ENCODE peak calls at places on chromosomes 11 and 22, in four cellular contexts. One of them, this sample, is unnamed. For H3K4me1, the result is how much of the 10 kb centered on the place peaks cover.

GRCh38 chr22:46108564-46109473 is 41.5 kb upstream of the PPARA start:
- DNase-seq in left lung: no peak
- DNase-seq in endothelial cell of umbilical vein: peak
- DNase-seq in tibial artery: peak
- DNase-seq in this sample: no peak

GRCh38 chr11:11987503-11988022 is 20.9 kb downstream of the DKK3 start:
- DNase-seq in left lung: no peak
- DNase-seq in tibial artery: no peak
- DNase-seq in endothelial cell of umbilical vein: peak
- DNase-seq in this sample: no peak

GRCh38 chr11:20161230-20161918 is 1.1 kb upstream of the DBX1 start:
- DNase-seq in left lung: no peak
- DNase-seq in endothelial cell of umbilical vein: no peak
- DNase-seq in tibial artery: no peak
- DNase-seq in this sample: no peak

GRCh38 chr22:27875951-27876350 is 43.1 kb downstream of the PITPNB start:
- DNase-seq in endothelial cell of umbilical vein: no peak
- DNase-seq in tibial artery: no peak
- DNase-seq in left lung: no peak
- DNase-seq in this sample: no peak

GRCh38 chr11:10526974-10527918 is 13.7 kb downstream of the RNF141 start:
- DNase-seq in tibial artery: no peak
- DNase-seq in left lung: no peak
- DNase-seq in endothelial cell of umbilical vein: peak
- DNase-seq in this sample: no peak

GRCh38 chr11:95145430-95146063 is 55.9 kb downstream of the ENDOD1 start:
- DNase-seq in tibial artery: no peak
- DNase-seq in endothelial cell of umbilical vein: no peak
- DNase-seq in left lung: no peak
- DNase-seq in this sample: no peak

GRCh38 chr11:133082851-133083488 is 449.3 kb downstream of the OPCML start:
- DNase-seq in tibial artery: no peak
- DNase-seq in left lung: peak
- DNase-seq in endothelial cell of umbilical vein: peak
- DNase-seq in this sample: no peak

GRCh38 chr22:21766933-21767462 is 31.4 kb upstream of the YPEL1 start:
- DNase-seq in tibial artery: no peak
- DNase-seq in left lung: no peak
- DNase-seq in endothelial cell of umbilical vein: no peak
- DNase-seq in this sample: no peak

GRCh38 chr11:109708184-109708583 is 286.2 kb downstream of the C11orf87 start:
- DNase-seq in tibial artery: no peak
- DNase-seq in left lung: no peak
- DNase-seq in endothelial cell of umbilical vein: no peak
- DNase-seq in this sample: no peak

GRCh38 chr11:1479006-1479677 is 7.4 kb downstream of the MOB2 start:
- DNase-seq in endothelial cell of umbilical vein: no peak
- DNase-seq in left lung: no peak
- DNase-seq in tibial artery: peak
- DNase-seq in this sample: no peak

GRCh38 chr11:66857234-66857926 is 516 bp downstream of the LRFN4 start:
- DNase-seq in tibial artery: no peak
- DNase-seq in endothelial cell of umbilical vein: no peak
- DNase-seq in left lung: peak
- DNase-seq in this sample: no peak

GRCh38 chr11:134616048-134616447 is 204.0 kb upstream of the B3GAT1 start:
- DNase-seq in tibial artery: no peak
- DNase-seq in left lung: no peak
- DNase-seq in endothelial cell of umbilical vein: no peak
- DNase-seq in this sample: no peak

GRCh38 chr11:69485337-69486041 is 4.0 kb downstream of the LINC01488 start:
- DNase-seq in tibial artery: no peak
- DNase-seq in endothelial cell of umbilical vein: no peak
- DNase-seq in left lung: no peak
- DNase-seq in this sample: no peak

GRCh38 chr11:118436639-118437045 is 350 bp downstream of the KMT2A start:
- DNase-seq in tibial artery: peak
- DNase-seq in endothelial cell of umbilical vein: no peak
- DNase-seq in left lung: peak
- DNase-seq in this sample: peak

GRCh38 chr22:23063539-23064380 is 6.6 kb upstream of the GNAZ start:
- DNase-seq in endothelial cell of umbilical vein: no peak
- DNase-seq in left lung: peak
- DNase-seq in tibial artery: peak
- DNase-seq in this sample: no peak

GRCh38 chr11:114257621-114258558 is 38.3 kb upstream of the NNMT start:
- DNase-seq in left lung: no peak
- DNase-seq in endothelial cell of umbilical vein: peak
- DNase-seq in tibial artery: peak
- DNase-seq in this sample: peak

GRCh38 chr11:70343631-70344030 is 54.7 kb upstream of the CTTN start:
- DNase-seq in tibial artery: no peak
- DNase-seq in endothelial cell of umbilical vein: no peak
- DNase-seq in left lung: no peak
- DNase-seq in this sample: no peak

GRCh38 chr11:104043678-104044239 is 7.3 kb downstream of the DDI1 start:
- DNase-seq in tibial artery: no peak
- DNase-seq in endothelial cell of umbilical vein: no peak
- DNase-seq in left lung: no peak
- DNase-seq in this sample: no peak

GRCh38 chr11:108929241-108929640 is 264.4 kb downstream of the DDX10 start:
- DNase-seq in left lung: no peak
- DNase-seq in tibial artery: no peak
- DNase-seq in endothelial cell of umbilical vein: peak
- DNase-seq in this sample: no peak

GRCh38 chr22:26199665-26200064 is 30.4 kb downstream of the SEZ6L start:
- DNase-seq in left lung: no peak
- DNase-seq in tibial artery: no peak
- DNase-seq in endothelial cell of umbilical vein: no peak
- DNase-seq in this sample: no peak

GRCh38 chr11:120001161-120002135 is 136.5 kb downstream of the TRIM29 start:
- DNase-seq in endothelial cell of umbilical vein: no peak
- DNase-seq in tibial artery: no peak
- DNase-seq in left lung: no peak
- DNase-seq in this sample: no peak

GRCh38 chr11:125413226-125413625 is 82.8 kb downstream of the FEZ1 start:
- DNase-seq in endothelial cell of umbilical vein: no peak
- DNase-seq in left lung: no peak
- DNase-seq in tibial artery: peak
- DNase-seq in this sample: no peak

GRCh38 chr22:21457023-21457787 is 10.0 kb upstream of the TMEM191C start:
- DNase-seq in left lung: no peak
- DNase-seq in tibial artery: peak
- DNase-seq in endothelial cell of umbilical vein: no peak
- DNase-seq in this sample: no peak

GRCh38 chr11:69697861-69698260 is 6.0 kb downstream of the FGF19 start:
- DNase-seq in endothelial cell of umbilical vein: no peak
- DNase-seq in tibial artery: peak
- DNase-seq in left lung: no peak
- DNase-seq in this sample: no peak

GRCh38 chr22:45823331-45823730 is 151.7 kb downstream of the ATXN10 start:
- DNase-seq in tibial artery: no peak
- DNase-seq in left lung: no peak
- DNase-seq in endothelial cell of umbilical vein: peak
- DNase-seq in this sample: no peak

GRCh38 chr11:95715777-95716241 is 73.8 kb downstream of the FAM76B start:
- DNase-seq in tibial artery: no peak
- DNase-seq in left lung: no peak
- DNase-seq in endothelial cell of umbilical vein: peak
- DNase-seq in this sample: no peak

GRCh38 chr11:120929664-120930154 is 94.2 kb upstream of the TBCEL start:
- DNase-seq in tibial artery: no peak
- DNase-seq in left lung: no peak
- DNase-seq in endothelial cell of umbilical vein: peak
- DNase-seq in this sample: no peak

GRCh38 chr11:32391965-32392553 is 43.3 kb downstream of the WT1 start:
- DNase-seq in left lung: no peak
- DNase-seq in tibial artery: no peak
- DNase-seq in endothelial cell of umbilical vein: no peak
- DNase-seq in this sample: no peak

GRCh38 chr11:94958118-94958517 is 15.2 kb downstream of the CWC15 start:
- DNase-seq in endothelial cell of umbilical vein: no peak
- DNase-seq in tibial artery: no peak
- DNase-seq in left lung: no peak
- DNase-seq in this sample: no peak

GRCh38 chr22:45188779-45189178 is 25.1 kb downstream of the NUP50 start:
- DNase-seq in endothelial cell of umbilical vein: no peak
- DNase-seq in tibial artery: no peak
- DNase-seq in left lung: no peak
- DNase-seq in this sample: no peak

GRCh38 chr11:76561245-76561644 is 109.3 kb downstream of the LRRC32 start:
- DNase-seq in left lung: no peak
- DNase-seq in endothelial cell of umbilical vein: no peak
- DNase-seq in tibial artery: no peak
- DNase-seq in this sample: no peak

GRCh38 chr11:19244621-19245020 is 3.9 kb upstream of the E2F8 start:
- DNase-seq in endothelial cell of umbilical vein: no peak
- DNase-seq in tibial artery: no peak
- DNase-seq in left lung: no peak
- DNase-seq in this sample: no peak

GRCh38 chr22:45212992-45213751 is 27.5 kb downstream of the KIAA0930 start:
- DNase-seq in tibial artery: peak
- DNase-seq in endothelial cell of umbilical vein: no peak
- DNase-seq in left lung: no peak
- DNase-seq in this sample: no peak

GRCh38 chr11:62544521-62545436 is 1.8 kb downstream of the AHNAK start:
- DNase-seq in endothelial cell of umbilical vein: peak
- DNase-seq in tibial artery: no peak
- DNase-seq in left lung: peak
- DNase-seq in this sample: no peak

GRCh38 chr11:96310236-96310635 is 32.8 kb downstream of the MAML2 start:
- DNase-seq in tibial artery: no peak
- DNase-seq in endothelial cell of umbilical vein: no peak
- DNase-seq in left lung: no peak
- DNase-seq in this sample: no peak

GRCh38 chr11:96178014-96178745 is 164.8 kb downstream of the MAML2 start:
- DNase-seq in tibial artery: no peak
- DNase-seq in left lung: no peak
- DNase-seq in endothelial cell of umbilical vein: peak
- DNase-seq in this sample: no peak

GRCh38 chr11:49405743-49406142 is 197.3 kb upstream of the FOLH1 start:
- DNase-seq in tibial artery: no peak
- DNase-seq in endothelial cell of umbilical vein: no peak
- DNase-seq in left lung: no peak
- DNase-seq in this sample: no peak

GRCh38 chr22:22761606-22761962 is 117.2 kb downstream of the GGTLC2 start:
- DNase-seq in left lung: no peak
- DNase-seq in endothelial cell of umbilical vein: no peak
- DNase-seq in tibial artery: no peak
- DNase-seq in this sample: no peak

GRCh38 chr22:48185656-48186055 is 1423.2 kb downstream of the TBC1D22A start:
- DNase-seq in tibial artery: no peak
- DNase-seq in endothelial cell of umbilical vein: no peak
- DNase-seq in left lung: no peak
- DNase-seq in this sample: no peak
- H3K4me1 ChIP-seq in tibial artery: under half
- H3K4me1 ChIP-seq in endothelial cell of umbilical vein: under half
- H3K4me1 ChIP-seq in left lung: under half
- H3K4me1 ChIP-seq in this sample: under half

GRCh38 chr11:46665356-46665755 is 35.1 kb downstream of the ARHGAP1 start:
- DNase-seq in left lung: no peak
- DNase-seq in tibial artery: peak
- DNase-seq in endothelial cell of umbilical vein: no peak
- DNase-seq in this sample: no peak
- H3K27ac ChIP-seq in left lung: no peak
- H3K27ac ChIP-seq in tibial artery: peak
- H3K27ac ChIP-seq in endothelial cell of umbilical vein: no peak
- H3K27ac ChIP-seq in this sample: peak

GRCh38 chr22:49966716-49967332 is 6.3 kb downstream of the PIM3 start:
- DNase-seq in left lung: peak
- DNase-seq in tibial artery: peak
- DNase-seq in endothelial cell of umbilical vein: peak
- DNase-seq in this sample: peak

GRCh38 chr22:49968831-49969661 is 8.5 kb downstream of the PIM3 start:
- DNase-seq in tibial artery: peak
- DNase-seq in left lung: peak
- DNase-seq in endothelial cell of umbilical vein: no peak
- DNase-seq in this sample: no peak

GRCh38 chr22:49968313-49968830 is 7.8 kb downstream of the PIM3 start:
- DNase-seq in tibial artery: peak
- DNase-seq in endothelial cell of umbilical vein: no peak
- DNase-seq in left lung: no peak
- DNase-seq in this sample: no peak

GRCh38 chr22:49966041-49966715 is 5.6 kb downstream of the PIM3 start:
- DNase-seq in left lung: peak
- DNase-seq in endothelial cell of umbilical vein: no peak
- DNase-seq in tibial artery: no peak
- DNase-seq in this sample: no peak

GRCh38 chr22:49967333-49968241 is 7.0 kb downstream of the PIM3 start:
- DNase-seq in tibial artery: peak
- DNase-seq in left lung: peak
- DNase-seq in endothelial cell of umbilical vein: no peak
- DNase-seq in this sample: peak
- H3K4me1 ChIP-seq in tibial artery: under half
- H3K4me1 ChIP-seq in left lung: under half
- H3K4me1 ChIP-seq in endothelial cell of umbilical vein: under half
- H3K4me1 ChIP-seq in this sample: half or more

GRCh38 chr22:44033689-44034088 is 9.6 kb downstream of the PARVB start:
- DNase-seq in endothelial cell of umbilical vein: no peak
- DNase-seq in left lung: no peak
- DNase-seq in tibial artery: no peak
- DNase-seq in this sample: no peak

GRCh38 chr22:44031111-44031963 is 7.2 kb downstream of the PARVB start:
- DNase-seq in tibial artery: no peak
- DNase-seq in left lung: no peak
- DNase-seq in endothelial cell of umbilical vein: peak
- DNase-seq in this sample: no peak

GRCh38 chr22:44030702-44031082 is 6.6 kb downstream of the PARVB start:
- DNase-seq in endothelial cell of umbilical vein: no peak
- DNase-seq in tibial artery: no peak
- DNase-seq in left lung: no peak
- DNase-seq in this sample: no peak

GRCh38 chr22:44032126-44032730 is 8.1 kb downstream of the PARVB start:
- DNase-seq in tibial artery: no peak
- DNase-seq in endothelial cell of umbilical vein: no peak
- DNase-seq in left lung: no peak
- DNase-seq in this sample: no peak

DNA sequence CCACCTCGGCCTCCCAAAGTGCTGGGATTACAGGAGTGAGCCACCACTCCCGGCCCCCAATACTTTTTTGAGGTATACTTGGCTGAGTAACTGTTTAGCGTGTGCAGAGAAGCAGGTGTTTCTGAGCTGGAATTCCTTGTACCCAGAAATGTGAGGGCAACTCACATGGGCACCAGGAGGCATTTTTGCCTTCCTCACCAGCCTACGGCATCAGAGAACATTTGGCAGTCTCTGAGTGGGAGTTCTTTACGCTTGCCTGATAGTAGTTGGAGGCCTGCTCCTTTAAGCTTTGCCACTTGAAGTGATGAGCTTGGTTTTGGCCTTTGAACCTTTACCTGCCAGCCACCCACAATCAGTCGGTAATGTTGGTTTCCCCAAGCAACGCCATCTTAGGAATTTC is 9.2 kb downstream of the PARVB start:
- DNase-seq in tibial artery: no peak
- DNase-seq in left lung: no peak
- DNase-seq in endothelial cell of umbilical vein: no peak
- DNase-seq in this sample: no peak
- H3K27ac ChIP-seq in tibial artery: no peak
- H3K27ac ChIP-seq in left lung: no peak
- H3K27ac ChIP-seq in endothelial cell of umbilical vein: no peak
- H3K27ac ChIP-seq in this sample: no peak

This sample was measured in tibial nerve.